ENCODE peak calls at places on chromosomes 2 and 18, in eight cellular contexts. K is mesendoderm, W is mesenchymal stem cell, Y is keratinocyte, S is transverse colon, P is body of pancreas, Z is SJSA1, D is Peyer's patch. G is an unnamed sample.

GRCh38 chr18:35024965-35025364 is 16.2 kb upstream of the MAPRE2 start:
- DNase-seq in D (no peak), P (peak; percentile 90), S (peak; percentile 66), Y (no peak), K (no peak), Z (no peak), W (peak; percentile 94), G (no peak)

GRCh38 chr2:10785260-10785659 is 27.3 kb downstream of the PDIA6 start:
- DNase-seq in P (no peak), K (no peak), W (peak; percentile 11), Z (no peak), S (no peak), D (no peak), Y (no peak), G (no peak)

GRCh38 chr2:14234911-14235310 is 397.6 kb upstream of the LRATD1 start:
- DNase-seq in W (no peak), S (no peak), Z (no peak), K (no peak), D (no peak), P (no peak), Y (no peak), G (no peak)

GRCh38 chr2:171551836-171552235 is 29.6 kb downstream of the CYBRD1 start:
- DNase-seq in Y (no peak), D (no peak), Z (no peak), S (no peak), P (no peak), K (no peak), W (no peak), G (no peak)

GRCh38 chr2:226794077-226794670 is 5.4 kb downstream of the IRS1 start:
- DNase-seq in D (no peak), P (no peak), Z (peak; percentile 65), Y (no peak), S (no peak), K (no peak), W (peak; percentile 45), G (no peak)

GRCh38 chr18:68177807-68178702 is 536.9 kb downstream of the TMX3 start:
- DNase-seq in D (no peak), Y (peak; percentile 11), W (peak; percentile 92), K (no peak), S (no peak), P (peak; percentile 49), Z (no peak), G (no peak)

GRCh38 chr2:171523339-171523931 is 1.2 kb downstream of the CYBRD1 start:
- DNase-seq in W (peak; percentile 91), Y (no peak), D (peak; percentile 79), S (peak; percentile 71), P (peak; percentile 61), K (peak; percentile 92), Z (peak; percentile 84), G (peak; percentile 91)

GRCh38 chr2:107383706-107384105 is 443.0 kb upstream of the RGPD4 start:
- DNase-seq in K (no peak), S (no peak), P (no peak), Z (no peak), D (no peak), W (no peak), Y (no peak), G (no peak)

GRCh38 chr2:112137516-112138142 is 556 bp upstream of the FBLN7 start:
- DNase-seq in K (peak; percentile 33), S (no peak), P (peak; percentile 27), Y (no peak), D (no peak), W (peak; percentile 30), Z (no peak), G (no peak)

GRCh38 chr2:72533767-72534166 is 292.1 kb downstream of the EXOC6B start:
- DNase-seq in K (no peak), S (no peak), W (peak; percentile 23), Y (no peak), P (no peak), D (no peak), Z (peak; percentile 18), G (no peak)

GRCh38 chr2:181103659-181104058 is 123.3 kb downstream of the UBE2E3 start:
- DNase-seq in D (no peak), W (no peak), Y (no peak), Z (no peak), S (no peak), P (no peak), K (no peak), G (no peak)

GRCh38 chr2:205747827-205748386 is 65.6 kb downstream of the NRP2 start:
- DNase-seq in P (no peak), Z (peak; percentile 54), S (no peak), D (no peak), K (no peak), Y (no peak), W (no peak), G (no peak)

GRCh38 chr2:186349508-186349907 is 136.6 kb upstream of the ZC3H15 start:
- DNase-seq in Z (no peak), P (no peak), Y (no peak), K (no peak), S (no peak), D (no peak), W (peak; percentile 61), G (no peak)

GRCh38 chr18:11309172-11309571 is 159.8 kb upstream of the PIEZO2 start:
- DNase-seq in Y (no peak), W (peak; percentile 24), D (no peak), S (no peak), P (no peak), Z (no peak), K (peak; percentile 61), G (peak; percentile 72)

GRCh38 chr2:233775414-233775813 is 2.7 kb upstream of the MROH2A start:
- DNase-seq in K (no peak), D (no peak), Y (no peak), S (no peak), W (no peak), Z (no peak), P (no peak), G (no peak)

GRCh38 chr18:41075212-41075611 is 879.8 kb upstream of the PIK3C3 start:
- DNase-seq in Y (no peak), S (no peak), D (no peak), Z (peak; percentile 38), K (peak; percentile 53), W (peak; percentile 72), P (no peak), G (no peak)

GRCh38 chr2:84857566-84857965 is 23.3 kb downstream of the TRABD2A start:
- DNase-seq in Y (no peak), D (no peak), P (no peak), Z (no peak), S (no peak), W (no peak), K (no peak), G (peak; percentile 32)

GRCh38 chr2:128300151-128300550 is 18.5 kb downstream of the HS6ST1 start:
- DNase-seq in W (no peak), Z (no peak), P (no peak), D (no peak), Y (no peak), S (no peak), K (no peak), G (no peak)

GRCh38 chr2:206353685-206354084 is 79.2 kb downstream of the ZDBF2 start:
- DNase-seq in K (peak; percentile 11), D (no peak), Y (no peak), P (no peak), S (no peak), Z (no peak), W (no peak), G (no peak)

GRCh38 chr2:179963626-179964025 is 43.5 kb downstream of the CWC22 start:
- DNase-seq in S (no peak), D (no peak), W (peak; percentile 45), P (no peak), Y (no peak), K (no peak), Z (no peak), G (no peak)

GRCh38 chr18:59084286-59084779 is 55.4 kb upstream of the SEC11C start:
- DNase-seq in K (peak; percentile 86), Z (peak; percentile 45), P (peak; percentile 72), W (peak; percentile 75), D (peak; percentile 65), S (peak; percentile 75), Y (peak; percentile 15), G (peak; percentile 93)

GRCh38 chr2:9317559-9317958 is 105.8 kb downstream of the ITGB1BP1 start:
- DNase-seq in Y (no peak), D (no peak), S (no peak), Z (no peak), P (no peak), K (no peak), W (no peak), G (no peak)

GRCh38 chr2:144683063-144683740 is 163.3 kb upstream of the ZEB2 start:
- DNase-seq in Z (no peak), Y (no peak), P (no peak), S (no peak), D (no peak), W (no peak), K (no peak), G (no peak)

GRCh38 chr2:195514365-195514764 is 142.7 kb upstream of the SLC39A10 start:
- DNase-seq in Z (no peak), P (no peak), S (no peak), Y (no peak), D (no peak), K (no peak), W (peak; percentile 75), G (no peak)

GRCh38 chr2:167136876-167137579 is 248.7 kb downstream of the XIRP2 start:
- DNase-seq in D (no peak), S (no peak), W (no peak), Z (no peak), P (no peak), Y (no peak), K (no peak), G (no peak)

GRCh38 chr2:239380831-239381708 is 19.8 kb downstream of the HDAC4 start:
- DNase-seq in W (no peak), K (no peak), S (peak; percentile 35), D (peak; percentile 33), Y (no peak), Z (no peak), P (peak; percentile 35), G (no peak)
- H3K27ac ChIP-seq in W (no peak overlapping the region), K (no peak overlapping the region), S (no peak overlapping the region), D (peak overlapping the region; percentile 1), Y (no peak overlapping the region), Z (no peak overlapping the region), P (no peak overlapping the region), G (peak overlapping the region; percentile 12)

GRCh38 chr2:219252570-219252899 is 508 bp upstream of the TUBA4B start:
- DNase-seq in W (no peak), P (no peak), Z (no peak), D (no peak), Y (no peak), S (no peak), K (no peak), G (no peak)
- H3K4me3 ChIP-seq in W (peak overlapping the region; percentile 64), P (peak overlapping the region; percentile 17), Z (no peak overlapping the region), D (peak overlapping the region; percentile 93), Y (peak overlapping the region; percentile 90), S (peak overlapping the region; percentile 57), K (peak overlapping the region; percentile 1), G (peak overlapping the region; percentile 73)

DNA sequence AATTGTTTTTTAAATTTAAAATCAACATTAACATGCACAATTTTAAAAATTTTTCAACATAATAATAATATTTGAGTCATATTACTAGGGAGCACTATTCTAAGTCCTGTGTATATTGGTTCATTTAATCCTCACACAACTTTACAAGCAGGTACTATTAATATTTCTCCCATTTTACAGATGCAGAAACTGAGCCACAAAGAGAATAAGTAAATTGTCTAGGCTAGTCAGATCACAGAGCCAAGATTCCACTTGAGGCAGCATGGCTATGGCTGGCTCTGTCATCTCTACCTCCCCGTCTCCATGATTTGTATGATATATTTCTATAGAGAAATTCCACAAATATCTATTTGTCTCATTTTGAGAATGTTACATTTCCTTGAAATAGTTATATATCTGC is 15.1 kb downstream of the CCNT2 start:
- DNase-seq in P (no peak), W (no peak), S (no peak), Y (no peak), K (no peak), D (no peak), Z (no peak), G (no peak)
- H3K4me1 ChIP-seq in P (peaks cover 89% of the 10 kb centered on the region), W (peaks cover 4% of the 10 kb centered on the region), S (peaks cover 8% of the 10 kb centered on the region), Y (peaks cover 6% of the 10 kb centered on the region), K (no peaks in the 10 kb centered on the region), D (no peaks in the 10 kb centered on the region), Z (no peaks in the 10 kb centered on the region), G (no peaks in the 10 kb centered on the region)

GRCh38 chr2:65198737-65199136 is 28.9 kb upstream of the ACTR2 start:
- DNase-seq in S (no peak), Y (no peak), Z (no peak), P (no peak), D (no peak), K (no peak), W (no peak), G (no peak)
- H3K27ac ChIP-seq in S (no peak overlapping the region), Y (no peak overlapping the region), Z (no peak overlapping the region), P (no peak overlapping the region), D (no peak overlapping the region), K (no peak overlapping the region), W (no peak overlapping the region), G (no peak overlapping the region)